ENCODE peak calls at places on chromosomes 4 and X, in ten cellular contexts. R is erythroblast; G is GM23248; B is colonic mucosa; D is tibial nerve; M is HFFc6; T is endothelial cell; S is NCI-H345; A is kidney; F is stimulated activated CD4-positive, alpha-beta T cell treated with anti-CD3 and anti-CD28 coated beads, Interleukin-12 subunit alpha, Interleukin-12 subunit beta, amount 100 ng/mL, for 24 hours. P is an unnamed sample.

GRCh38 chr4:20195071-20195885 is 56.4 kb upstream of the SLIT2 start:
- DNase-seq in D (no peak), B (no peak), M (peak; percentile 60), A (no peak), R (no peak), S (no peak), F (no peak), G (peak; percentile 64), T (no peak), P (no peak)

GRCh38 chr4:101346562-101347266 is 612 bp downstream of the PPP3CA start:
- DNase-seq in G (peak; percentile 84), R (peak; percentile 79), F (peak; percentile 29), M (peak; percentile 63), T (peak; percentile 57), S (peak; percentile 55), D (peak; percentile 42), B (peak; percentile 68), A (peak; percentile 91), P (peak; percentile 71)

GRCh38 chr4:122221322-122221721 is 69.2 kb downstream of the BLTP1 start:
- DNase-seq in R (no peak), S (no peak), M (no peak), D (no peak), A (no peak), B (no peak), T (no peak), F (no peak), G (no peak), P (no peak)

GRCh38 chrX:138761380-138761779 is 49.9 kb upstream of the FGF13 start:
- DNase-seq in D (no peak), T (no peak), A (no peak), G (no peak), M (no peak), S (no peak), F (no peak), R (no peak), B (no peak), P (no peak)

GRCh38 chr4:150337709-150338108 is 244.2 kb upstream of the MAB21L2 start:
- DNase-seq in M (peak; percentile 61), B (no peak), R (no peak), F (no peak), A (no peak), T (no peak), S (no peak), D (no peak), G (no peak), P (no peak)

GRCh38 chrX:34877451-34877850 is 65.1 kb upstream of the FAM47B start:
- DNase-seq in B (no peak), M (peak; percentile 12), D (no peak), G (peak; percentile 45), F (no peak), A (no peak), S (no peak), R (no peak), T (no peak), P (no peak)

GRCh38 chrX:20973038-20973437 is 401.2 kb upstream of the CNKSR2 start:
- DNase-seq in S (no peak), R (no peak), A (no peak), D (no peak), F (no peak), M (no peak), G (no peak), B (no peak), T (no peak), P (no peak)

GRCh38 chr4:87209696-87210095 is 10.7 kb downstream of the KLHL8 start:
- DNase-seq in T (no peak), G (peak; percentile 66), F (no peak), A (no peak), M (no peak), D (no peak), S (no peak), R (peak; percentile 42), B (no peak), P (peak; percentile 85)

GRCh38 chr4:26081795-26082498 is 167.9 kb downstream of the SMIM20 start:
- DNase-seq in G (peak; percentile 48), S (peak; percentile 44), M (peak; percentile 34), F (no peak), R (peak; percentile 45), A (no peak), D (no peak), B (no peak), T (no peak), P (no peak)

GRCh38 chrX:121570072-121570841 is 522.8 kb downstream of the GLUD2 start:
- DNase-seq in A (no peak), R (no peak), G (peak; percentile 7), F (no peak), T (no peak), B (no peak), D (no peak), M (no peak), S (no peak), P (no peak)

GRCh38 chr4:79209822-79210635 is 115.8 kb downstream of the NAA11 start:
- DNase-seq in T (peak; percentile 32), R (peak; percentile 69), D (no peak), S (no peak), F (no peak), B (peak; percentile 78), M (no peak), A (peak; percentile 43), G (no peak), P (no peak)

GRCh38 chr4:6916587-6917444 is 7.2 kb downstream of the TBC1D14 start:
- DNase-seq in T (no peak), D (no peak), F (peak; percentile 42), R (peak; percentile 94), A (peak; percentile 89), B (peak; percentile 85), M (no peak), S (no peak), G (peak; percentile 21), P (no peak)

GRCh38 chr4:26141916-26142638 is 178.7 kb upstream of the RBPJ start:
- DNase-seq in M (peak; percentile 36), A (no peak), F (no peak), D (peak; percentile 25), R (no peak), B (no peak), S (no peak), G (peak; percentile 67), T (no peak), P (no peak)

GRCh38 chr4:139958738-139959096 is 195.3 kb downstream of the MAML3 start:
- DNase-seq in D (no peak), S (peak; percentile 70), A (no peak), B (no peak), F (no peak), T (no peak), R (no peak), M (no peak), G (no peak), P (no peak)

GRCh38 chrX:10055430-10055829 is 88.3 kb downstream of the CLDN34 start:
- DNase-seq in F (no peak), T (no peak), M (no peak), D (no peak), G (no peak), B (no peak), S (no peak), A (no peak), R (no peak), P (no peak)

GRCh38 chrX:71253253-71254091 is 468 bp downstream of the ZMYM3 start:
- DNase-seq in T (peak; percentile 61), M (no peak), R (peak; percentile 67), B (peak; percentile 44), F (peak; percentile 19), A (no peak), G (peak; percentile 54), S (peak; percentile 41), D (no peak), P (no peak)

GRCh38 chr4:53676402-53676871 is 85.2 kb upstream of the LNX1 start:
- DNase-seq in B (no peak), F (no peak), G (peak; percentile 63), M (no peak), A (no peak), T (no peak), D (no peak), R (no peak), S (no peak), P (no peak)

GRCh38 chr4:167868163-167868562 is 224.2 kb upstream of the ANXA10 start:
- DNase-seq in T (no peak), A (no peak), G (peak; percentile 13), F (no peak), R (no peak), B (no peak), M (no peak), S (no peak), D (no peak), P (no peak)

GRCh38 chr4:173556398-173557131 is 26.5 kb upstream of the HAND2 start:
- DNase-seq in S (no peak), F (no peak), T (no peak), B (no peak), R (no peak), A (no peak), D (no peak), G (peak; percentile 5), M (no peak), P (no peak)

GRCh38 chr4:12595489-12595888 is 888.7 kb downstream of the RAB28 start:
- DNase-seq in M (no peak), R (no peak), G (no peak), T (no peak), B (no peak), F (no peak), A (peak; percentile 43), S (no peak), D (no peak), P (no peak)

GRCh38 chr4:70920592-70920991 is 18.4 kb downstream of the MOB1B start:
- DNase-seq in S (no peak), F (no peak), T (no peak), R (peak; percentile 10), M (no peak), B (no peak), A (no peak), G (no peak), D (no peak), P (no peak)

GRCh38 chr4:180566492-180566891 is 1676.7 kb upstream of the TENM3 start:
- DNase-seq in S (no peak), F (no peak), R (no peak), D (no peak), T (no peak), M (no peak), G (no peak), A (no peak), B (no peak), P (no peak)

GRCh38 chr4:2387829-2388228 is 30.6 kb downstream of the ZFYVE28 start:
- DNase-seq in D (no peak), F (no peak), R (no peak), A (no peak), B (no peak), M (no peak), S (no peak), T (no peak), G (no peak), P (no peak)

GRCh38 chr4:172709376-172709775 is 459.2 kb upstream of the GALNT7 start:
- DNase-seq in R (no peak), S (peak; percentile 86), B (no peak), T (no peak), D (no peak), A (no peak), F (no peak), G (no peak), M (no peak), P (no peak)

GRCh38 chr4:74157116-74157742 is 689 bp upstream of the MTHFD2L start:
- DNase-seq in A (no peak), S (no peak), F (no peak), D (no peak), M (peak; percentile 32), B (no peak), G (peak; percentile 68), R (peak; percentile 39), T (no peak), P (no peak)

GRCh38 chr4:74105656-74106275 is 6.8 kb upstream of the CXCL2 start:
- DNase-seq in R (no peak), G (no peak), S (no peak), B (no peak), A (no peak), D (no peak), F (no peak), T (no peak), M (no peak), P (no peak)

GRCh38 chr4:105184316-105184988 is 37.8 kb downstream of the TET2 start:
- DNase-seq in M (no peak), A (no peak), G (no peak), R (no peak), F (no peak), D (no peak), T (no peak), S (no peak), B (no peak), P (no peak)

GRCh38 chrX:148976571-148976970 is 476.2 kb downstream of the AFF2 start:
- DNase-seq in M (no peak), F (no peak), D (no peak), B (no peak), R (no peak), T (no peak), S (no peak), G (no peak), A (no peak), P (no peak)

P was measured in natural killer cell treated with Interleukin-12 subunit alpha and Interleukin-12 subunit beta and Interleukin-15 and Interleukin-18, amount 100 ng/mL, for 72 hours.